ENCODE peak calls at places on chromosomes 1 and 21, in eight cellular contexts. L is MM.1S, O is gastrocnemius medialis, P is aorta, N is ascending aorta, E is breast epithelium, Y is psoas muscle, U is IMR-90. Q is an unnamed sample.

GRCh38 chr1:14625587-14626447 is 27.3 kb downstream of the KAZN start:
- DNase-seq in E (no peak), P (no peak), Y (no peak), L (no peak), U (no peak), O (no peak), N (no peak), Q (no peak)

GRCh38 chr1:60765204-60765603 is 317.2 kb upstream of the NFIA start:
- DNase-seq in O (no peak), Y (no peak), P (no peak), L (peak), N (no peak), E (no peak), U (no peak), Q (peak)

GRCh38 chr21:15400905-15401304 is 328.9 kb upstream of the USP25 start:
- DNase-seq in Y (no peak), O (no peak), E (no peak), N (no peak), P (no peak), L (no peak), U (no peak), Q (no peak)

GRCh38 chr1:203589201-203589600 is 37.4 kb upstream of the ATP2B4 start:
- DNase-seq in P (no peak), E (no peak), U (no peak), O (no peak), Y (no peak), L (no peak), N (no peak), Q (no peak)

GRCh38 chr1:154967331-154967950 is 3.1 kb downstream of the SHC1 start:
- DNase-seq in P (no peak), L (no peak), N (no peak), E (no peak), Y (no peak), U (no peak), O (no peak), Q (no peak)

GRCh38 chr1:48109390-48110009 is 112.3 kb upstream of the TRABD2B start:
- DNase-seq in P (no peak), Y (no peak), E (no peak), O (no peak), U (peak), N (no peak), L (peak), Q (peak)

GRCh38 chr1:221994274-221994698 is 252.4 kb upstream of the DUSP10 start:
- DNase-seq in N (no peak), L (no peak), O (no peak), Y (no peak), U (peak), E (no peak), P (no peak), Q (no peak)

GRCh38 chr1:35929730-35930592 is 944 bp upstream of the AGO3 start:
- DNase-seq in Y (peak), O (peak), N (peak), U (peak), P (peak), L (peak), E (peak), Q (peak)

GRCh38 chr1:191155178-191155577 is 677.5 kb upstream of the BRINP3 start:
- DNase-seq in O (no peak), L (no peak), Y (no peak), N (no peak), U (no peak), P (no peak), E (no peak), Q (no peak)

GRCh38 chr1:207910678-207911354 is at the start of gene CD34:
- DNase-seq in O (no peak), E (no peak), N (peak), P (peak), L (no peak), Y (peak), U (no peak), Q (no peak)

GRCh38 chr1:207909687-207910086 is 1.2 kb downstream of the CD34 start:
- DNase-seq in P (no peak), E (no peak), N (no peak), L (no peak), Y (no peak), U (no peak), O (no peak), Q (no peak)

GRCh38 chr1:207904377-207904902 is 6.5 kb downstream of the CD34 start:
- DNase-seq in L (no peak), N (no peak), U (no peak), O (no peak), P (no peak), E (no peak), Y (no peak), Q (no peak)

GRCh38 chr1:207911983-207912760 is 1.2 kb upstream of the CD34 start:
- DNase-seq in N (no peak), U (no peak), L (no peak), O (no peak), Y (no peak), P (no peak), E (no peak), Q (no peak)

GRCh38 chr1:207908112-207908734 is 2.7 kb downstream of the CD34 start:
- DNase-seq in E (no peak), U (no peak), Y (peak), N (peak), L (no peak), O (peak), P (no peak), Q (peak)
- H3K27ac ChIP-seq in E (peak), U (no peak), Y (peak), N (peak), L (no peak), O (peak), P (peak), Q (no peak)

GRCh38 chr1:68116643-68117235 is 66.3 kb upstream of the DIRAS3 start:
- DNase-seq in N (peak), E (no peak), Y (peak), U (peak), O (no peak), L (peak), P (no peak), Q (peak)
- H3K4me3 ChIP-seq in N (peak), E (peak), Y (peak), U (no peak), O (no peak), L (no peak), P (peak), Q (no peak)

GRCh38 chr1:53906121-53906520 is 12.1 kb downstream of the DIO1 start:
- DNase-seq in L (no peak), N (no peak), E (no peak), P (no peak), Y (no peak), U (no peak), O (no peak), Q (no peak)

GRCh38 chr1:53905509-53905908 is 11.5 kb downstream of the DIO1 start:
- DNase-seq in O (no peak), E (no peak), Y (no peak), P (no peak), U (no peak), N (no peak), L (no peak), Q (no peak)

GRCh38 chr1:53913352-53914043 is 19.5 kb downstream of the DIO1 start:
- DNase-seq in P (no peak), E (no peak), N (no peak), O (no peak), Y (no peak), L (no peak), U (no peak), Q (no peak)

GRCh38 chr1:53911442-53911841 is 17.5 kb downstream of the DIO1 start:
- DNase-seq in N (no peak), O (no peak), P (no peak), E (no peak), U (no peak), Y (no peak), L (no peak), Q (no peak)

DNA sequence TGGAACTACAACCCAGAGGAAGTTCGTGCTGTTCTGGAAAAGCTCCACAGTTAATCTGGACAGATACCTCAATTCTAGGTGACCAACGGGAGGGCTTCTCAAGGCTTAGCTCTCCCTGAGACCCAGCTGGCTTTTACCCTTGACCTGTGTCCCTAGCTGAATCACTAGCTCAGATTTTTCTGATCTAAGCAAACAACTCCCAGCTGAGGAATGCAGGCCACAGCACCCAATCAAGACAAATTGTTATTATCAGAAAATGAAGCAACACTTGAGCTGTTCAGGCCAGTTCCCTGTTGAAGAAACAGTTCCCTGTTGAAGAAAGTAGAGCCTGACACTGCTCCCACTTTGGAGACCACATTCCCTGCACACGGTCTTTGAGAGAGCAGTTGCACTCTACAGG is 16.0 kb downstream of the DIO1 start:
- DNase-seq in U (peak), L (no peak), N (no peak), O (no peak), P (no peak), Y (no peak), E (no peak), Q (no peak)
- H3K27ac ChIP-seq in U (peak), L (no peak), N (no peak), O (no peak), P (no peak), Y (no peak), E (no peak), Q (no peak)

GRCh38 chr1:93591833-93592635 is 89.6 kb downstream of the BCAR3 start:
- DNase-seq in O (no peak), N (no peak), E (no peak), Y (peak), L (peak), P (peak), U (no peak), Q (no peak)
- H3K4me3 ChIP-seq in O (no peak), N (no peak), E (no peak), Y (no peak), L (no peak), P (no peak), U (no peak), Q (no peak)

DNA sequence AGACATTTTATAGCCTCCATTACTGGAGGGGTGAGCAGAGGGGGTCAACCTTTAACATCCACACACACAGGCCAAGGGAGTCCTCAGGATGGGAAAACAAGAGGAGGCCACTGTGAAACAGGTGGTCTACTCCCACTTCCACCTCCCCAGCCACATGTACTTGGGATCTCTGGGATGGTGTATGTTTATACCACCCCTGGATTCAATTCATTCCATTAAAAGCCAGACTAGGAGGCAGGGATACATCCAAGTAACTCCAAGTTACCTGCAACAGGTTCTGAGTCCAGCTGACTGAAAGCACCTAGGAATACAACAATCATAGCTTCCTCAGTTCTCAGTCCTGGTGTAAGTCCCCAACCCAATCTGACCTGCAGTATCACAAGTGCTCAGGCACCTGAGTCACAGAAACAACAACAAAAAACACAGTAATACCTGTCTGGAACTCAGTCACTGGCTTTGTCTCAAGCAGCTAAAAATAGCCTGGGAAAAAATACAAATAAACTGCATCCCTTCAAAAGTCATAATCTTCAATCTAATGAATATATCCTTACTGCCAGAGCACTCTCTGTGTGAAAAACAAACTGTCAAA is 9.8 kb downstream of the ERI3 start:
- DNase-seq in U (no peak), L (no peak), Y (no peak), O (no peak), P (no peak), E (no peak), N (no peak), Q (no peak)
- H3K27ac ChIP-seq in U (no peak), L (no peak), Y (no peak), O (no peak), P (peak), E (no peak), N (peak), Q (no peak)

GRCh38 chr1:17549384-17549783 is 9.9 kb downstream of the ARHGEF10L start:
- DNase-seq in O (no peak), U (no peak), E (no peak), N (no peak), Y (no peak), L (no peak), P (no peak), Q (no peak)

GRCh38 chr1:17551755-17552234 is 12.3 kb downstream of the ARHGEF10L start:
- DNase-seq in O (no peak), U (peak), L (no peak), P (peak), N (peak), E (no peak), Y (no peak), Q (peak)

GRCh38 chr1:17553970-17554369 is 14.5 kb downstream of the ARHGEF10L start:
- DNase-seq in O (no peak), L (no peak), Y (no peak), E (no peak), P (peak), U (peak), N (peak), Q (peak)

GRCh38 chr1:17547271-17547670 is 7.8 kb downstream of the ARHGEF10L start:
- DNase-seq in Y (no peak), E (no peak), P (no peak), N (no peak), U (no peak), O (no peak), L (no peak), Q (no peak)

GRCh38 chr1:17550684-17551584 is 11.4 kb downstream of the ARHGEF10L start:
- DNase-seq in E (no peak), N (no peak), Y (no peak), U (peak), P (no peak), L (peak), O (no peak), Q (no peak)
- H3K4me3 ChIP-seq in E (no peak), N (peak), Y (no peak), U (no peak), P (no peak), L (no peak), O (no peak), Q (no peak)

GRCh38 chr1:224510880-224511645 is 76.5 kb upstream of the WDR26 start:
- DNase-seq in P (no peak), N (no peak), U (peak), L (peak), O (no peak), Y (no peak), E (no peak), Q (no peak)
- H3K27ac ChIP-seq in P (no peak), N (no peak), U (peak), L (peak), O (no peak), Y (no peak), E (peak), Q (no peak)

GRCh38 chr1:172254521-172255222 is 165.8 kb upstream of the C1orf105 start:
- DNase-seq in E (no peak), U (peak), Y (no peak), P (no peak), O (no peak), N (no peak), L (peak), Q (no peak)
- H3K4me3 ChIP-seq in E (no peak), U (no peak), Y (no peak), P (no peak), O (no peak), N (no peak), L (no peak), Q (no peak)

GRCh38 chr1:23531695-23532094 is 662 bp upstream of the E2F2 start:
- DNase-seq in E (no peak), U (no peak), O (no peak), N (no peak), Y (no peak), L (no peak), P (no peak), Q (no peak)

GRCh38 chr1:23529146-23530088 is 1.6 kb downstream of the E2F2 start:
- DNase-seq in L (peak), N (no peak), P (no peak), U (no peak), O (no peak), E (no peak), Y (no peak), Q (no peak)

GRCh38 chr1:23533288-23534130 is 2.5 kb upstream of the E2F2 start:
- DNase-seq in E (no peak), U (no peak), N (no peak), O (no peak), P (no peak), Y (no peak), L (peak), Q (no peak)

GRCh38 chr1:23530089-23530749 is 814 bp downstream of the E2F2 start:
- DNase-seq in O (no peak), U (no peak), N (no peak), Y (no peak), E (no peak), L (peak), P (peak), Q (no peak)

GRCh38 chr1:23530750-23531651 is at the start of gene E2F2:
- DNase-seq in N (peak), Y (peak), P (peak), U (peak), E (peak), O (peak), L (peak), Q (peak)
- H3K27ac ChIP-seq in N (no peak), Y (peak), P (no peak), U (peak), E (peak), O (no peak), L (peak), Q (peak)

Q was measured in adrenal gland.